ENCODE peak calls at places on chromosomes 11 and 22, in eight cellular contexts. R, Z, Y, O, V, F, D and C are unnamed samples.

GRCh38 chr11:23112987-23113886 is 253.0 kb upstream of the CCDC179 start:
- DNase-seq in R (peak; percentile 37), Z (peak; percentile 79), Y (peak; percentile 70), O (no peak), V (peak; percentile 36), F (peak; percentile 71), D (peak; percentile 40), C (peak; percentile 34)

GRCh38 chr11:44319552-44320288 is 9.8 kb upstream of the ALX4 start:
- DNase-seq in R (no peak), Z (peak; percentile 68), Y (no peak), O (no peak), V (no peak), F (no peak), D (no peak), C (no peak)

GRCh38 chr11:44982496-44983062 is 31.9 kb upstream of the TP53I11 start:
- DNase-seq in R (no peak), Z (no peak), Y (no peak), O (no peak), V (no peak), F (no peak), D (no peak), C (no peak)

GRCh38 chr11:126358763-126359160 is 3.3 kb downstream of the ST3GAL4 start:
- DNase-seq in R (no peak), Z (no peak), Y (no peak), O (no peak), V (no peak), F (no peak), D (no peak), C (no peak)

GRCh38 chr22:18952022-18952421 is 15.9 kb upstream of the PRODH start:
- DNase-seq in R (no peak), Z (no peak), Y (no peak), O (no peak), V (no peak), F (no peak), D (no peak), C (no peak)

GRCh38 chr11:104106136-104106754 is 57.7 kb downstream of the PDGFD start:
- DNase-seq in R (peak; percentile 68), Z (no peak), Y (no peak), O (no peak), V (no peak), F (no peak), D (peak; percentile 50), C (no peak)

GRCh38 chr11:44654596-44654995 is 72.2 kb upstream of the TSPAN18 start:
- DNase-seq in R (no peak), Z (no peak), Y (no peak), O (no peak), V (no peak), F (no peak), D (no peak), C (no peak)

GRCh38 chr11:125281831-125282595 is 117.5 kb downstream of the PKNOX2 start:
- DNase-seq in R (no peak), Z (no peak), Y (no peak), O (no peak), V (no peak), F (no peak), D (no peak), C (no peak)

GRCh38 chr11:120061761-120062560 is 76.0 kb downstream of the TRIM29 start:
- DNase-seq in R (peak; percentile 32), Z (peak; percentile 78), Y (no peak), O (no peak), V (no peak), F (peak; percentile 69), D (peak; percentile 78), C (no peak)

GRCh38 chr11:2553198-2553597 is 108.4 kb downstream of the KCNQ1 start:
- DNase-seq in R (no peak), Z (no peak), Y (no peak), O (no peak), V (no peak), F (no peak), D (no peak), C (no peak)

GRCh38 chr11:119771210-119771770 is 42.3 kb upstream of the NECTIN1 start:
- DNase-seq in R (no peak), Z (no peak), Y (no peak), O (no peak), V (no peak), F (no peak), D (no peak), C (no peak)

GRCh38 chr11:81658722-81659121 is 1074.9 kb downstream of the FAM181B start:
- DNase-seq in R (no peak), Z (peak; percentile 70), Y (peak; percentile 0), O (no peak), V (no peak), F (peak; percentile 37), D (no peak), C (peak; percentile 44)

GRCh38 chr11:68007498-68008380 is 2.4 kb upstream of the ALDH3B1 start:
- DNase-seq in R (no peak), Z (no peak), Y (no peak), O (no peak), V (no peak), F (no peak), D (no peak), C (no peak)